ENCODE peak calls at places on chromosomes 12 and 14, in eight cellular contexts. R, Z, E, G, L, X, V and Y are unnamed samples.

GRCh38 chr14:100842799-100843198 is 16.9 kb downstream of the MEG3 start:
- DNase-seq in R (peak; percentile 88), Z (peak; percentile 90), E (no peak), G (no peak), L (no peak), X (no peak), V (no peak), Y (no peak)

GRCh38 chr12:99600388-99600787 is 47.2 kb upstream of the GARIN6 start:
- DNase-seq in R (no peak), Z (no peak), E (no peak), G (no peak), L (no peak), X (no peak), V (peak; percentile 37), Y (no peak)

GRCh38 chr14:51131516-51131915 is 36.6 kb upstream of the TRIM9 start:
- DNase-seq in R (no peak), Z (no peak), E (no peak), G (peak; percentile 50), L (no peak), X (no peak), V (no peak), Y (peak; percentile 43)

GRCh38 chr12:25866586-25867378 is 91.7 kb upstream of the RASSF8 start:
- DNase-seq in R (no peak), Z (peak; percentile 81), E (no peak), G (no peak), L (no peak), X (no peak), V (no peak), Y (no peak)

GRCh38 chr12:57893460-57894353 is 47.2 kb upstream of the CTDSP2 start:
- DNase-seq in R (peak; percentile 95), Z (peak; percentile 97), E (peak; percentile 100), G (peak; percentile 53), L (peak; percentile 62), X (no peak), V (no peak), Y (peak; percentile 53)

GRCh38 chr12:112590281-112590680 is 171.5 kb downstream of the PTPN11 start:
- DNase-seq in R (no peak), Z (no peak), E (no peak), G (no peak), L (no peak), X (no peak), V (no peak), Y (no peak)

GRCh38 chr12:5043589-5044419 is at the start of gene KCNA5:
- DNase-seq in R (no peak), Z (no peak), E (peak; percentile 77), G (no peak), L (no peak), X (no peak), V (no peak), Y (no peak)

GRCh38 chr12:23648546-23648945 is 300.9 kb downstream of the SOX5 start:
- DNase-seq in R (no peak), Z (no peak), E (no peak), G (no peak), L (no peak), X (no peak), V (no peak), Y (no peak)

GRCh38 chr12:6532051-6532926 is 2.0 kb upstream of the GAPDH start:
- DNase-seq in R (peak; percentile 98), Z (peak; percentile 96), E (peak; percentile 90), G (peak; percentile 96), L (peak; percentile 78), X (peak; percentile 79), V (no peak), Y (peak; percentile 90)

GRCh38 chr12:20220339-20220738 is 148.0 kb upstream of the PDE3A start:
- DNase-seq in R (peak; percentile 72), Z (peak; percentile 64), E (no peak), G (no peak), L (no peak), X (no peak), V (peak; percentile 5), Y (peak; percentile 45)

GRCh38 chr14:102805454-102805891 is 28.2 kb downstream of the TRAF3 start:
- DNase-seq in R (peak; percentile 81), Z (no peak), E (no peak), G (peak; percentile 65), L (no peak), X (no peak), V (no peak), Y (peak; percentile 27)

GRCh38 chr14:102803139-102803538 is 25.9 kb downstream of the TRAF3 start:
- DNase-seq in R (no peak), Z (peak; percentile 51), E (no peak), G (no peak), L (no peak), X (no peak), V (no peak), Y (no peak)

GRCh38 chr14:102806447-102806846 is 29.2 kb downstream of the TRAF3 start:
- DNase-seq in R (no peak), Z (no peak), E (no peak), G (no peak), L (no peak), X (no peak), V (no peak), Y (no peak)

GRCh38 chr14:102804858-102805257 is 27.6 kb downstream of the TRAF3 start:
- DNase-seq in R (no peak), Z (no peak), E (no peak), G (no peak), L (no peak), X (no peak), V (no peak), Y (no peak)

GRCh38 chr14:102805941-102806340 is 28.7 kb downstream of the TRAF3 start:
- DNase-seq in R (no peak), Z (no peak), E (no peak), G (no peak), L (no peak), X (no peak), V (no peak), Y (no peak)
- TF ChIP-seq CTCF in R (peak; percentile 21), Z (no peak), E (no peak), G (no peak), L (no peak), X (no peak), V (peak; percentile 35), Y (no peak)

GRCh38 chr12:76422154-76422877 is 74.1 kb upstream of the BBS10 start:
- DNase-seq in R (peak; percentile 18), Z (peak; percentile 24), E (no peak), G (no peak), L (no peak), X (no peak), V (no peak), Y (no peak)

GRCh38 chr12:76420221-76420620 is 72.0 kb upstream of the BBS10 start:
- DNase-seq in R (no peak), Z (no peak), E (no peak), G (no peak), L (no peak), X (no peak), V (no peak), Y (no peak)

GRCh38 chr12:76426160-76426559 is 77.9 kb upstream of the BBS10 start:
- DNase-seq in R (no peak), Z (no peak), E (no peak), G (no peak), L (no peak), X (no peak), V (no peak), Y (no peak)

GRCh38 chr12:76424941-76425340 is 76.7 kb upstream of the BBS10 start:
- DNase-seq in R (no peak), Z (no peak), E (no peak), G (no peak), L (no peak), X (no peak), V (no peak), Y (no peak)

DNA sequence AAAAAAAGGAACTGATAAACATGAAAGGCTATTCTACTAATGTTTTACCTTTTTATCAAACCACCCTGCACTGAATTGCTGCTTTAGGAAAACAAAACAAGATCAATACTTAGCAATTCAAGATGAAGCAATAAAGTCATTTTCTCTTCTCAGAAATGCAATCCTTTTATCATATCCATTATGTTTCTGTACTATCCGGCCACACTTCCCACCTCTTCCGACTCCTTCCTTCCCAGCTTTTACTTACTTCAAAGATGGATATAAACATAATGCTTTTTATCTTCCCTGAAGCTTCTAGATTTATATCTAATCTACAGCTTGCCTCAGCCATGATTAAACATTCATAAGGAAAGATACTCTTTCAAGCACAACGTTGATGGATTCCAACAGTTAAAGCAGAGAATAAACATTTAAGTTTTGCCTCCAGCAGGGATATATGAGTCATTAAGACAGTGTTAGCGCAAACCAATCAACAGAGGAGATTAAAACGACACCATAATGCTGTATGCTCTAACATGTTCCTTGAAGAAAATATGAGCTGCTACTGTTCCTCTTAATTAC is 74.7 kb upstream of the BBS10 start:
- DNase-seq in R (peak; percentile 69), Z (peak; percentile 83), E (no peak), G (no peak), L (no peak), X (no peak), V (no peak), Y (peak; percentile 45)
- H3K4me3 ChIP-seq in R (peak overlapping the region; percentile 40), Z (peak overlapping the region; percentile 56), E (peak overlapping the region; percentile 17), G (no peak overlapping the region), L (no peak overlapping the region), X (no peak overlapping the region), V (no peak overlapping the region), Y (no peak overlapping the region)

GRCh38 chr14:29085546-29085945 is 319.0 kb downstream of the FOXG1 start:
- DNase-seq in R (no peak), Z (peak; percentile 9), E (no peak), G (no peak), L (peak; percentile 39), X (no peak), V (no peak), Y (peak; percentile 13)
- TF ChIP-seq CTCF in R (peak; percentile 48), Z (peak; percentile 57), E (no peak), G (no peak), L (peak; percentile 9), X (no peak), V (no peak), Y (peak; percentile 49)

GRCh38 chr14:23181946-23182345 is 1.5 kb downstream of the SLC7A8 start:
- DNase-seq in R (no peak), Z (no peak), E (no peak), G (no peak), L (no peak), X (no peak), V (no peak), Y (no peak)
- H3K4me3 ChIP-seq in R (no peak overlapping the region), Z (no peak overlapping the region), E (peak overlapping the region; percentile 49), G (no peak overlapping the region), L (no peak overlapping the region), X (peak overlapping the region; percentile 83), V (no peak overlapping the region), Y (peak overlapping the region; percentile 57)